ENCODE peak calls at places on chromosomes 16 and 17, in four cellular contexts. One of them, this sample, is unnamed. For H3K4me1, the result is how much of the 10 kb centered on the place peaks cover.

GRCh38 chr16:48384305-48384981 is 770 bp downstream of the SIAH1 start:
- DNase-seq in A549: peak
- DNase-seq in H1: no peak
- DNase-seq in SK-N-SH: peak
- DNase-seq in this sample: peak

GRCh38 chr16:27289669-27290068 is 21.1 kb upstream of the NSMCE1 start:
- DNase-seq in H1: no peak
- DNase-seq in A549: no peak
- DNase-seq in SK-N-SH: no peak
- DNase-seq in this sample: no peak

GRCh38 chr17:27244481-27245223 is 49.3 kb upstream of the WSB1 start:
- DNase-seq in A549: no peak
- DNase-seq in H1: no peak
- DNase-seq in SK-N-SH: no peak
- DNase-seq in this sample: peak

GRCh38 chr16:81061307-81061640 is 15.8 kb downstream of the C16orf46 start:
- DNase-seq in H1: no peak
- DNase-seq in SK-N-SH: no peak
- DNase-seq in A549: no peak
- DNase-seq in this sample: no peak

GRCh38 chr17:27282054-27282501 is 11.8 kb upstream of the WSB1 start:
- DNase-seq in SK-N-SH: no peak
- DNase-seq in A549: no peak
- DNase-seq in H1: no peak
- DNase-seq in this sample: no peak

GRCh38 chr17:41537614-41537954 is 9.5 kb upstream of the KRT19 start:
- DNase-seq in SK-N-SH: no peak
- DNase-seq in H1: no peak
- DNase-seq in A549: no peak
- DNase-seq in this sample: no peak

GRCh38 chr16:11957591-11958395 is 7.2 kb upstream of the TNFRSF17 start:
- DNase-seq in H1: no peak
- DNase-seq in SK-N-SH: no peak
- DNase-seq in A549: no peak
- DNase-seq in this sample: no peak

GRCh38 chr16:85445779-85446222 is 167.3 kb upstream of the GSE1 start:
- DNase-seq in H1: no peak
- DNase-seq in SK-N-SH: peak
- DNase-seq in A549: no peak
- DNase-seq in this sample: no peak

GRCh38 chr16:51500306-51500705 is 349.2 kb upstream of the SALL1 start:
- DNase-seq in A549: peak
- DNase-seq in H1: no peak
- DNase-seq in SK-N-SH: no peak
- DNase-seq in this sample: no peak

GRCh38 chr16:89037261-89038152 is 56.1 kb upstream of the ACSF3 start:
- DNase-seq in SK-N-SH: no peak
- DNase-seq in A549: peak
- DNase-seq in H1: peak
- DNase-seq in this sample: peak

GRCh38 chr16:84730406-84731106 is 30.8 kb downstream of the USP10 start:
- DNase-seq in SK-N-SH: peak
- DNase-seq in H1: no peak
- DNase-seq in A549: peak
- DNase-seq in this sample: peak

GRCh38 chr17:69245617-69246016 is 17.0 kb upstream of the ABCA10 start:
- DNase-seq in A549: no peak
- DNase-seq in H1: no peak
- DNase-seq in SK-N-SH: no peak
- DNase-seq in this sample: no peak

GRCh38 chr17:72383053-72383847 is 262.4 kb downstream of the SOX9 start:
- DNase-seq in SK-N-SH: no peak
- DNase-seq in H1: no peak
- DNase-seq in A549: no peak
- DNase-seq in this sample: no peak

GRCh38 chr17:45092932-45093430 is 31.9 kb downstream of the NMT1 start:
- DNase-seq in SK-N-SH: no peak
- DNase-seq in A549: peak
- DNase-seq in H1: no peak
- DNase-seq in this sample: peak

GRCh38 chr16:85612801-85613608 is at the start of gene GSE1:
- DNase-seq in SK-N-SH: peak
- DNase-seq in A549: peak
- DNase-seq in H1: peak
- DNase-seq in this sample: peak

GRCh38 chr17:35257080-35257701 is 14.3 kb downstream of the SLFN5 start:
- DNase-seq in SK-N-SH: no peak
- DNase-seq in H1: no peak
- DNase-seq in A549: peak
- DNase-seq in this sample: peak

GRCh38 chr16:89117975-89118289 is 24.3 kb downstream of the ACSF3 start:
- DNase-seq in SK-N-SH: no peak
- DNase-seq in H1: no peak
- DNase-seq in A549: no peak
- DNase-seq in this sample: no peak

GRCh38 chr16:62035115-62036092 is 834 bp downstream of the CDH8 start:
- DNase-seq in A549: no peak
- DNase-seq in H1: peak
- DNase-seq in SK-N-SH: peak
- DNase-seq in this sample: no peak

GRCh38 chr16:11297492-11298142 is 16.5 kb upstream of the PRM1 start:
- DNase-seq in H1: no peak
- DNase-seq in A549: no peak
- DNase-seq in SK-N-SH: peak
- DNase-seq in this sample: peak

GRCh38 chr16:27515874-27516353 is 33.8 kb downstream of the GTF3C1 start:
- DNase-seq in H1: peak
- DNase-seq in SK-N-SH: peak
- DNase-seq in A549: peak
- DNase-seq in this sample: peak

GRCh38 chr16:28309811-28310311 is 17.5 kb downstream of the SBK1 start:
- DNase-seq in SK-N-SH: no peak
- DNase-seq in A549: no peak
- DNase-seq in H1: no peak
- DNase-seq in this sample: no peak

GRCh38 chr17:34669511-34669910 is 90.1 kb downstream of the TMEM132E start:
- DNase-seq in A549: no peak
- DNase-seq in H1: no peak
- DNase-seq in SK-N-SH: no peak
- DNase-seq in this sample: no peak

GRCh38 chr17:57945999-57946797 is 9.0 kb downstream of the CUEDC1 start:
- DNase-seq in A549: no peak
- DNase-seq in SK-N-SH: no peak
- DNase-seq in H1: no peak
- DNase-seq in this sample: no peak

GRCh38 chr16:67027046-67027445 is 1.9 kb upstream of the CBFB start:
- DNase-seq in SK-N-SH: no peak
- DNase-seq in H1: no peak
- DNase-seq in A549: no peak
- DNase-seq in this sample: no peak

GRCh38 chr16:31874354-31875111 is 926 bp downstream of the ZNF267 start:
- DNase-seq in SK-N-SH: peak
- DNase-seq in H1: no peak
- DNase-seq in A549: peak
- DNase-seq in this sample: peak

GRCh38 chr17:17959520-17960361 is 12.5 kb downstream of the TOM1L2 start:
- DNase-seq in H1: no peak
- DNase-seq in SK-N-SH: no peak
- DNase-seq in A549: peak
- DNase-seq in this sample: peak

GRCh38 chr16:1474471-1474795 is 395 bp downstream of the CLCN7 start:
- DNase-seq in A549: no peak
- DNase-seq in H1: no peak
- DNase-seq in SK-N-SH: peak
- DNase-seq in this sample: no peak

GRCh38 chr17:72056155-72056554 is 64.7 kb upstream of the SOX9 start:
- DNase-seq in SK-N-SH: no peak
- DNase-seq in H1: no peak
- DNase-seq in A549: no peak
- DNase-seq in this sample: no peak

GRCh38 chr16:68091604-68092261 is 6.6 kb downstream of the NFATC3 start:
- DNase-seq in A549: no peak
- DNase-seq in SK-N-SH: no peak
- DNase-seq in H1: no peak
- DNase-seq in this sample: peak

GRCh38 chr17:4555863-4556646 is 871 bp upstream of the MYBBP1A start:
- DNase-seq in SK-N-SH: peak
- DNase-seq in A549: no peak
- DNase-seq in H1: no peak
- DNase-seq in this sample: no peak

GRCh38 chr17:81049973-81050551 is 15.1 kb downstream of the BAIAP2 start:
- DNase-seq in H1: no peak
- DNase-seq in SK-N-SH: peak
- DNase-seq in A549: no peak
- DNase-seq in this sample: no peak
- TF ChIP-seq MAX in H1: no peak
- TF ChIP-seq MAX in SK-N-SH: no peak
- TF ChIP-seq MAX in A549: no peak
- TF ChIP-seq MAX in this sample: no peak

GRCh38 chr17:78184311-78184710 is 2.5 kb downstream of the TK1 start:
- DNase-seq in A549: no peak
- DNase-seq in H1: no peak
- DNase-seq in SK-N-SH: no peak
- DNase-seq in this sample: no peak

GRCh38 chr17:78185981-78186688 is 717 bp downstream of the TK1 start:
- DNase-seq in H1: no peak
- DNase-seq in A549: peak
- DNase-seq in SK-N-SH: peak
- DNase-seq in this sample: no peak

GRCh38 chr17:78184868-78185267 is 2.0 kb downstream of the TK1 start:
- DNase-seq in H1: no peak
- DNase-seq in SK-N-SH: no peak
- DNase-seq in A549: no peak
- DNase-seq in this sample: no peak

GRCh38 chr17:78182504-78182903 is 4.3 kb downstream of the TK1 start:
- DNase-seq in SK-N-SH: no peak
- DNase-seq in H1: no peak
- DNase-seq in A549: no peak
- DNase-seq in this sample: no peak

DNA sequence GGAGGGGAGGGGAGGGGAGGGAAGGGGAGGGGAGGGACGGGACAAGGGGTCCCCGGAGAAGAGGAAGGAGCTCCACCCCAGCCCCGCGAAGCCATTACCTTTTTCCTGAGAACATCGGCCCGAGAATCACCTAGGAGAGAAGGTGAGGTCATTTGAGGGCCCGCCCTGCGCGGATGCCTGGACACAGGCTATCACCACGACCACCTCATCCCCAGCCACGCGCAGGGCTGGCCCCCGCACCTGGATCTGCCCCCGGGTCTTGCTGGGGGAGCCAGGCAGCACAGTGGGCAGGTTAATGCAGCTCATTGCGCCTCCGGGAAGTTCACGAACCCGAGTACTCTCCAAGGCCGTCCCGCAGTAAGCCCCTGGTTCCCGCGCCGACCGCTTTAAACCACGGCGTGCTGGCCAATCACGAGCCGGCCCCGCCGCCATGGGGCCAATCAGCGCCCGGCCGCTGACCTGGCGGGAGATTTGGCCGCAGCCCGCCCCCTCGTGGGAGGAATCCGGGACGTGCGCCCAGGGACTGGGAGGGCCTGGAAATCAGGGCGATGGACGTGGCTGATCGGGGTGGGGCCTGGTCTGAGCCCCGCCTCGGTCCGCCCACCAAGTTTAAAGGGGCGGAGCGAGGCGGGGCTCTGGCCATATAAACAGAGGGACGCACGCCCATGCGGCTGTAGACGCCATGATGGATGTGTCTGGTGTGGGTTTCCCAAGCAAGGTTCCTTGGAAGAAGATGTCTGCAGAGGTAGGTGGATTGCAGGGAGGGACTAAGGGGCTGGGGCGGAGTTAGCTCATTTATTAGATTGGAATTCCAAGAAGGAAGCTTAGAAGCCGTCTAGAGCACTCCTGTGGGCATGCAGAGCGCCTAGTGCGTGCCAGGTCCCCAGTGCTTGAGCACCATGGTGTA is at the start of the genes AFMID and TK1:
- DNase-seq in A549: peak
- DNase-seq in SK-N-SH: peak
- DNase-seq in H1: peak
- DNase-seq in this sample: peak
- H3K4me1 ChIP-seq in A549: under half
- H3K4me1 ChIP-seq in SK-N-SH: under half
- H3K4me1 ChIP-seq in H1: under half
- H3K4me1 ChIP-seq in this sample: under half

GRCh38 chr17:64780096-64781012 is 118.2 kb upstream of the SMURF2 start:
- DNase-seq in SK-N-SH: peak
- DNase-seq in A549: peak
- DNase-seq in H1: no peak
- DNase-seq in this sample: peak
- TF ChIP-seq MAX in SK-N-SH: no peak
- TF ChIP-seq MAX in A549: no peak
- TF ChIP-seq MAX in H1: no peak
- TF ChIP-seq MAX in this sample: no peak

GRCh38 chr17:77061711-77062110 is 79.1 kb upstream of the SEC14L1 start:
- DNase-seq in A549: no peak
- DNase-seq in H1: no peak
- DNase-seq in SK-N-SH: no peak
- DNase-seq in this sample: no peak

GRCh38 chr17:77068915-77069314 is 71.9 kb upstream of the SEC14L1 start:
- DNase-seq in SK-N-SH: no peak
- DNase-seq in A549: no peak
- DNase-seq in H1: no peak
- DNase-seq in this sample: no peak

GRCh38 chr17:77066165-77066564 is 74.6 kb upstream of the SEC14L1 start:
- DNase-seq in H1: no peak
- DNase-seq in SK-N-SH: no peak
- DNase-seq in A549: no peak
- DNase-seq in this sample: no peak

GRCh38 chr17:77064608-77065007 is 76.2 kb upstream of the SEC14L1 start:
- DNase-seq in A549: no peak
- DNase-seq in SK-N-SH: no peak
- DNase-seq in H1: no peak
- DNase-seq in this sample: no peak
- H3K4me1 ChIP-seq in A549: under half
- H3K4me1 ChIP-seq in SK-N-SH: under half
- H3K4me1 ChIP-seq in H1: under half
- H3K4me1 ChIP-seq in this sample: under half

GRCh38 chr16:49588061-49588460 is 214.5 kb downstream of the C16orf78 start:
- DNase-seq in H1: no peak
- DNase-seq in A549: no peak
- DNase-seq in SK-N-SH: no peak
- DNase-seq in this sample: no peak

GRCh38 chr16:49592507-49593422 is 219.2 kb downstream of the C16orf78 start:
- DNase-seq in SK-N-SH: peak
- DNase-seq in A549: peak
- DNase-seq in H1: peak
- DNase-seq in this sample: peak

GRCh38 chr16:49589721-49590120 is 216.1 kb downstream of the C16orf78 start:
- DNase-seq in SK-N-SH: no peak
- DNase-seq in A549: no peak
- DNase-seq in H1: no peak
- DNase-seq in this sample: no peak

GRCh38 chr16:49588729-49589384 is 215.3 kb downstream of the C16orf78 start:
- DNase-seq in A549: no peak
- DNase-seq in SK-N-SH: no peak
- DNase-seq in H1: no peak
- DNase-seq in this sample: no peak

GRCh38 chr16:49590166-49590871 is 216.7 kb downstream of the C16orf78 start:
- DNase-seq in A549: no peak
- DNase-seq in SK-N-SH: no peak
- DNase-seq in H1: no peak
- DNase-seq in this sample: no peak
- TF ChIP-seq MAX in A549: no peak
- TF ChIP-seq MAX in SK-N-SH: no peak
- TF ChIP-seq MAX in H1: no peak
- TF ChIP-seq MAX in this sample: no peak

This sample was measured in endothelial cell of umbilical vein.